ENCODE peak calls at places on chromosomes 2 and 18, in seven cellular contexts. P, R, L, Q, T, N and X are unnamed samples.

GRCh38 chr2:40760071-40760666 is 308.3 kb upstream of the SLC8A1 start:
- DNase-seq in Q (peak; percentile 74), T (peak; percentile 56), L (peak; percentile 17), P (peak; percentile 69), R (peak; percentile 57), N (peak; percentile 69), X (peak; percentile 38)

GRCh38 chr18:33014060-33014796 is 241.4 kb upstream of the KLHL14 start:
- DNase-seq in P (no peak), N (no peak), R (no peak), L (no peak), T (no peak), Q (peak; percentile 44), X (peak; percentile 81)

GRCh38 chr2:32360416-32360815 is 3.6 kb downstream of the BIRC6 start:
- DNase-seq in N (no peak), Q (no peak), P (peak; percentile 56), R (no peak), L (no peak), T (no peak), X (no peak)

GRCh38 chr2:74498500-74499268 is 719 bp downstream of the LBX2 start:
- DNase-seq in L (no peak), P (no peak), R (peak; percentile 79), Q (peak; percentile 77), T (peak; percentile 83), N (peak; percentile 33), X (peak; percentile 52)

GRCh38 chr2:17166506-17166905 is 351.7 kb downstream of the RAD51AP2 start:
- DNase-seq in L (no peak), P (peak; percentile 4), R (no peak), T (no peak), Q (no peak), N (no peak), X (peak; percentile 59)

GRCh38 chr2:20532634-20533437 is 86.0 kb downstream of the RHOB start:
- DNase-seq in R (peak; percentile 55), P (no peak), T (no peak), Q (peak; percentile 92), N (peak; percentile 95), L (no peak), X (no peak)

GRCh38 chr18:54888933-54889332 is 60.7 kb downstream of the RAB27B start:
- DNase-seq in Q (no peak), L (no peak), P (peak; percentile 79), T (no peak), R (no peak), N (no peak), X (peak; percentile 57)

GRCh38 chr2:99066602-99067001 is 74.9 kb upstream of the C2orf15 start:
- DNase-seq in N (peak; percentile 58), R (no peak), Q (peak; percentile 50), L (peak; percentile 1), T (no peak), P (peak; percentile 61), X (peak; percentile 70)

GRCh38 chr2:7595181-7595580 is 678.0 kb downstream of the RNF144A start:
- DNase-seq in R (no peak), P (no peak), N (no peak), L (no peak), Q (no peak), T (no peak), X (no peak)

GRCh38 chr2:190791983-190792575 is 88.5 kb upstream of the GLS start:
- DNase-seq in L (no peak), P (peak; percentile 26), T (no peak), Q (peak; percentile 30), R (no peak), N (peak; percentile 88), X (peak; percentile 80)

GRCh38 chr2:236852977-236853374 is 232.7 kb upstream of the COPS8 start:
- DNase-seq in P (no peak), L (no peak), R (no peak), N (peak; percentile 87), T (no peak), Q (no peak), X (peak; percentile 36)

GRCh38 chr2:31429759-31430438 is 15.4 kb upstream of the XDH start:
- DNase-seq in Q (no peak), R (no peak), L (no peak), N (no peak), P (peak; percentile 50), T (no peak), X (no peak)

GRCh38 chr2:19251554-19251953 is 106.9 kb downstream of the OSR1 start:
- DNase-seq in Q (no peak), P (peak; percentile 22), L (no peak), R (no peak), T (no peak), N (no peak), X (no peak)

GRCh38 chr18:5995626-5996025 is 100.3 kb upstream of the TMEM200C start:
- DNase-seq in L (no peak), T (no peak), N (no peak), R (peak; percentile 54), P (no peak), Q (no peak), X (no peak)

GRCh38 chr2:126513033-126513432 is 142.9 kb upstream of the GYPC start:
- DNase-seq in N (no peak), T (no peak), P (peak; percentile 14), Q (peak; percentile 77), R (no peak), L (no peak), X (peak; percentile 78)

GRCh38 chr18:49944681-49945080 is 131.3 kb upstream of the ACAA2 start:
- DNase-seq in Q (peak; percentile 55), P (peak; percentile 7), N (peak; percentile 28), T (no peak), L (no peak), R (peak; percentile 40), X (no peak)

GRCh38 chr2:189584662-189585061 is 4.1 kb upstream of the SLC40A1 start:
- DNase-seq in Q (no peak), T (no peak), N (no peak), L (no peak), R (no peak), P (no peak), X (no peak)

GRCh38 chr2:70336552-70336951 is 34.7 kb upstream of the FAM136A start:
- DNase-seq in R (no peak), P (no peak), Q (no peak), L (no peak), T (no peak), N (no peak), X (no peak)

GRCh38 chr2:134225841-134226240 is 28.0 kb upstream of the MGAT5 start:
- DNase-seq in Q (peak; percentile 84), R (no peak), L (no peak), N (no peak), T (no peak), P (no peak), X (no peak)

GRCh38 chr2:133390151-133390550 is 178.1 kb downstream of the NCKAP5 start:
- DNase-seq in N (no peak), P (peak; percentile 82), R (no peak), T (no peak), Q (no peak), L (no peak), X (no peak)

GRCh38 chr2:61694312-61695274 is 156.4 kb upstream of the XPO1 start:
- DNase-seq in T (peak; percentile 98), N (peak; percentile 90), Q (peak; percentile 92), L (peak; percentile 79), R (peak; percentile 95), P (peak; percentile 75), X (peak; percentile 79)

GRCh38 chr18:35041752-35042379 is 653 bp downstream of the MAPRE2 start:
- DNase-seq in Q (no peak), N (peak; percentile 27), R (no peak), L (no peak), P (no peak), T (no peak), X (no peak)

GRCh38 chr2:239296020-239296932 is 104.5 kb downstream of the HDAC4 start:
- DNase-seq in N (no peak), Q (no peak), L (no peak), P (no peak), R (no peak), T (no peak), X (no peak)

GRCh38 chr2:149894760-149895159 is 307.2 kb upstream of the MMADHC start:
- DNase-seq in N (peak; percentile 59), L (no peak), P (peak; percentile 47), R (no peak), T (no peak), Q (no peak), X (peak; percentile 78)

GRCh38 chr18:44777429-44778192 is 96.9 kb downstream of the SETBP1 start:
- DNase-seq in P (no peak), Q (no peak), T (no peak), N (no peak), R (no peak), L (no peak), X (no peak)

GRCh38 chr2:77839102-77839501 is 316.9 kb upstream of the LRRTM4 start:
- DNase-seq in L (no peak), N (no peak), T (no peak), P (no peak), R (no peak), Q (peak; percentile 14), X (no peak)

GRCh38 chr2:217897091-217897715 is 105.6 kb downstream of the TNS1 start:
- DNase-seq in N (no peak), P (no peak), L (no peak), Q (no peak), R (no peak), T (no peak), X (no peak)

GRCh38 chr18:34808389-34808788 is 98.3 kb downstream of the DTNA start:
- DNase-seq in T (no peak), Q (no peak), N (peak; percentile 49), R (no peak), L (no peak), P (no peak), X (no peak)

DNA sequence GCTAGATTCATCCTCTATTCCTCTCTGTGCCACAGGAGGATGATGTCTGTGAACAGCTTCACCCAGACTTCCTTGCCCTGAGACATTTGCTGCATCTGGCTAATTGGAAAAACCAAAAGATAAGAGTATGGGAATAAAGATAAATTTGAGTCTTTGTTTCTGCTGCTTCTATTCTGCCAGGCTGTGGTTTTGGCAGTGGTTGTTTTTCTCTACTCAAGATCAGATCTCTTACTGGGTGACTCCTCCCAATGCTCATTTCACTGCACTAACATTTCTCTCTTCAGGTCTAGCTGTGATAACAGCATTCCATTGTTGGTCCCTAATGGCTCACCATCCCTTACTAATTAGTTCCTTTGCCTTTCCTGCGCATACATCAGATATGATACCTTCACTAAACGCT is 89.5 kb downstream of the CALCRL start:
- DNase-seq in P (no peak), T (no peak), L (no peak), Q (peak; percentile 33), N (no peak), R (no peak), X (no peak)
- H3K4ac ChIP-seq in P (no peak overlapping the region), T (no peak overlapping the region), L (no peak overlapping the region), Q (no peak overlapping the region), N (no peak overlapping the region), R (no peak overlapping the region), X (no peak overlapping the region)

GRCh38 chr2:101327863-101328394 is 19.4 kb upstream of the RNF149 start:
- DNase-seq in Q (peak; percentile 88), P (no peak), L (no peak), R (peak; percentile 65), N (peak; percentile 99), T (no peak), X (no peak)
- H3K23ac ChIP-seq in Q (no peak overlapping the region), P (no peak overlapping the region), L (no peak overlapping the region), R (no peak overlapping the region), N (no peak overlapping the region), T (no peak overlapping the region), X (no peak overlapping the region)

GRCh38 chr2:197548582-197548981 is 32.7 kb downstream of the MOB4 start:
- DNase-seq in T (no peak), R (no peak), P (no peak), Q (no peak), L (no peak), N (no peak), X (no peak)

GRCh38 chr2:197547163-197547900 is 31.5 kb downstream of the MOB4 start:
- DNase-seq in L (no peak), P (no peak), R (no peak), T (no peak), N (no peak), Q (no peak), X (no peak)
- H3K4ac ChIP-seq in L (no peak overlapping the region), P (no peak overlapping the region), R (no peak overlapping the region), T (no peak overlapping the region), N (no peak overlapping the region), Q (no peak overlapping the region), X (no peak overlapping the region)

GRCh38 chr18:78514910-78515670 is 464.5 kb upstream of the SALL3 start:
- DNase-seq in L (no peak), T (no peak), N (no peak), P (no peak), Q (no peak), R (no peak), X (no peak)
- H3K23ac ChIP-seq in L (no peak overlapping the region), T (no peak overlapping the region), N (no peak overlapping the region), P (no peak overlapping the region), Q (no peak overlapping the region), R (no peak overlapping the region), X (no peak overlapping the region)